ENCODE peak calls at places on chromosomes 6 and 20, in four cellular contexts. O is stimulated activated CD4-positive, alpha-beta T cell treated with anti-CD3 and anti-CD28 coated beads, Interleukin-15, amount 100 ng/mL, for 1 hour; H is hepatocyte; Z is T-cell. Q is an unnamed sample.

GRCh38 chr6:161406633-161407032 is 132.8 kb upstream of the AGPAT4 start:
- DNase-seq in O (no peak), H (no peak), Z (no peak), Q (peak)

GRCh38 chr6:85669735-85670194 is 27.1 kb upstream of the SYNCRIP start:
- DNase-seq in O (no peak), H (no peak), Z (peak), Q (peak)

GRCh38 chr20:46174469-46175126 is 56.5 kb downstream of the CD40 start:
- DNase-seq in O (peak), H (peak), Z (peak), Q (peak)

GRCh38 chr6:37894585-37894984 is 75.1 kb downstream of the ZFAND3 start:
- DNase-seq in O (no peak), H (no peak), Z (no peak), Q (no peak)

GRCh38 chr20:59647271-59647670 is 42.9 kb downstream of the PHACTR3 start:
- DNase-seq in O (no peak), H (no peak), Z (no peak), Q (no peak)

GRCh38 chr6:31680841-31681671 is at the start of gene LY6G5C:
- DNase-seq in O (peak), H (peak), Z (peak), Q (peak)

GRCh38 chr6:29552512-29553051 is 7.0 kb downstream of the UBD start:
- DNase-seq in O (no peak), H (peak), Z (no peak), Q (no peak)

GRCh38 chr6:106158816-106159215 is 72.7 kb downstream of the PRDM1 start:
- DNase-seq in O (no peak), H (no peak), Z (no peak), Q (no peak)

GRCh38 chr6:167766986-167767714 is 59.6 kb upstream of the AFDN start:
- DNase-seq in O (no peak), H (no peak), Z (no peak), Q (no peak)

GRCh38 chr6:117456255-117456654 is 26.2 kb upstream of the DCBLD1 start:
- DNase-seq in O (no peak), H (no peak), Z (no peak), Q (no peak)

GRCh38 chr20:25514747-25515340 is 70.5 kb downstream of the NINL start:
- DNase-seq in O (no peak), H (no peak), Z (no peak), Q (no peak)

GRCh38 chr20:39909447-39909846 is 779.6 kb downstream of the MAFB start:
- DNase-seq in O (no peak), H (no peak), Z (no peak), Q (no peak)

GRCh38 chr6:152605342-152605741 is 31.8 kb downstream of the SYNE1 start:
- DNase-seq in O (no peak), H (no peak), Z (no peak), Q (peak)

GRCh38 chr6:38554014-38554413 is 85.7 kb downstream of the BTBD9 start:
- DNase-seq in O (no peak), H (no peak), Z (no peak), Q (no peak)

GRCh38 chr20:63810730-63811490 is 20.2 kb downstream of the ZBTB46 start:
- DNase-seq in O (no peak), H (no peak), Z (no peak), Q (no peak)

GRCh38 chr20:14882846-14883245 is 545.4 kb upstream of the FLRT3 start:
- DNase-seq in O (no peak), H (no peak), Z (no peak), Q (no peak)

GRCh38 chr6:53793318-53793975 is 1.4 kb upstream of the LRRC1 start:
- DNase-seq in O (no peak), H (peak), Z (no peak), Q (peak)

GRCh38 chr6:129936329-129937165 is 75.4 kb upstream of the TMEM244 start:
- DNase-seq in O (no peak), H (peak), Z (peak), Q (peak)

GRCh38 chr6:16769131-16769985 is 8.1 kb upstream of the ATXN1 start:
- DNase-seq in O (peak), H (peak), Z (peak), Q (peak)

GRCh38 chr20:20593447-20594170 is 118.8 kb downstream of the RALGAPA2 start:
- DNase-seq in O (no peak), H (peak), Z (no peak), Q (no peak)

GRCh38 chr20:57080796-57081195 is 185.6 kb downstream of the BMP7 start:
- DNase-seq in O (no peak), H (no peak), Z (no peak), Q (no peak)

GRCh38 chr6:148502773-148503135 is 160.1 kb downstream of the SASH1 start:
- DNase-seq in O (no peak), H (no peak), Z (no peak), Q (no peak)

GRCh38 chr20:43583982-43584432 is 6.7 kb upstream of the IFT52 start:
- DNase-seq in O (no peak), H (peak), Z (no peak), Q (peak)

GRCh38 chr20:3209946-3210317 is 634 bp downstream of the ITPA start:
- DNase-seq in O (no peak), H (no peak), Z (no peak), Q (no peak)

GRCh38 chr6:144588674-144589325 is 303.7 kb downstream of the UTRN start:
- DNase-seq in O (no peak), H (no peak), Z (no peak), Q (no peak)

GRCh38 chr6:55088896-55089295 is 85.4 kb upstream of the HCRTR2 start:
- DNase-seq in O (no peak), H (no peak), Z (no peak), Q (no peak)

GRCh38 chr20:57315083-57315963 is 14.3 kb upstream of the SPO11 start:
- DNase-seq in O (no peak), H (no peak), Z (no peak), Q (no peak)

GRCh38 chr6:84866715-84867114 is 102.3 kb upstream of the TBX18 start:
- DNase-seq in O (no peak), H (no peak), Z (no peak), Q (no peak)

GRCh38 chr20:13119583-13119982 is 101.5 kb upstream of the ISM1 start:
- DNase-seq in O (no peak), H (peak), Z (peak), Q (no peak)

Q was measured in NCI-H226.